ENCODE peak calls at places on chromosomes 16 and 17, in six cellular contexts. One of them, this sample, is unnamed.

GRCh38 chr16:58485184-58485887 is 14.6 kb upstream of the NDRG4 start:
- DNase-seq in mammary epithelial cell: no peak
- DNase-seq in GM23248: no peak
- DNase-seq in neural progenitor cell: no peak
- DNase-seq in H9: no peak
- DNase-seq in fibroblast of lung: no peak
- DNase-seq in this sample: no peak

GRCh38 chr16:67719778-67720144 is 645 bp upstream of the GFOD2 start:
- DNase-seq in mammary epithelial cell: peak; percentile 20
- DNase-seq in GM23248: peak; percentile 79
- DNase-seq in neural progenitor cell: peak; percentile 57
- DNase-seq in H9: no peak
- DNase-seq in fibroblast of lung: peak; percentile 67
- DNase-seq in this sample: no peak

GRCh38 chr16:72371307-72372081 is 199.5 kb upstream of the PMFBP1 start:
- DNase-seq in mammary epithelial cell: peak; percentile 16
- DNase-seq in GM23248: peak; percentile 50
- DNase-seq in neural progenitor cell: peak; percentile 83
- DNase-seq in H9: peak; percentile 75
- DNase-seq in fibroblast of lung: peak; percentile 72
- DNase-seq in this sample: no peak

GRCh38 chr16:84502075-84502474 is 2.4 kb downstream of the MEAK7 start:
- DNase-seq in mammary epithelial cell: no peak
- DNase-seq in GM23248: no peak
- DNase-seq in neural progenitor cell: no peak
- DNase-seq in H9: no peak
- DNase-seq in fibroblast of lung: no peak
- DNase-seq in this sample: no peak

GRCh38 chr16:1610841-1611653 is 825 bp downstream of the IFT140 start:
- DNase-seq in mammary epithelial cell: no peak
- DNase-seq in GM23248: peak; percentile 42
- DNase-seq in neural progenitor cell: no peak
- DNase-seq in H9: no peak
- DNase-seq in fibroblast of lung: peak; percentile 69
- DNase-seq in this sample: no peak

GRCh38 chr16:81843243-81843582 is 64.1 kb downstream of the PLCG2 start:
- DNase-seq in mammary epithelial cell: no peak
- DNase-seq in GM23248: peak; percentile 14
- DNase-seq in neural progenitor cell: no peak
- DNase-seq in H9: no peak
- DNase-seq in fibroblast of lung: no peak
- DNase-seq in this sample: no peak

GRCh38 chr16:89723279-89724250 is 2.2 kb downstream of the ZNF276 start:
- DNase-seq in mammary epithelial cell: peak; percentile 11
- DNase-seq in GM23248: peak; percentile 40
- DNase-seq in neural progenitor cell: no peak
- DNase-seq in H9: no peak
- DNase-seq in fibroblast of lung: peak; percentile 49
- DNase-seq in this sample: no peak

GRCh38 chr17:48001187-48001586 is 30.3 kb downstream of the CDK5RAP3 start:
- DNase-seq in mammary epithelial cell: no peak
- DNase-seq in GM23248: peak; percentile 54
- DNase-seq in neural progenitor cell: no peak
- DNase-seq in H9: no peak
- DNase-seq in fibroblast of lung: peak; percentile 25
- DNase-seq in this sample: no peak

GRCh38 chr16:66925322-66925840 is at the start of gene RRAD:
- DNase-seq in mammary epithelial cell: no peak
- DNase-seq in GM23248: peak; percentile 54
- DNase-seq in neural progenitor cell: peak; percentile 54
- DNase-seq in H9: peak; percentile 47
- DNase-seq in fibroblast of lung: peak; percentile 29
- DNase-seq in this sample: no peak

GRCh38 chr16:23134274-23134673 is 15.0 kb downstream of the USP31 start:
- DNase-seq in mammary epithelial cell: no peak
- DNase-seq in GM23248: no peak
- DNase-seq in neural progenitor cell: no peak
- DNase-seq in H9: no peak
- DNase-seq in fibroblast of lung: no peak
- DNase-seq in this sample: no peak

GRCh38 chr16:57614546-57615343 is 13.7 kb upstream of the ADGRG1 start:
- DNase-seq in mammary epithelial cell: no peak
- DNase-seq in GM23248: no peak
- DNase-seq in neural progenitor cell: no peak
- DNase-seq in H9: peak; percentile 11
- DNase-seq in fibroblast of lung: no peak
- DNase-seq in this sample: no peak

GRCh38 chr17:81164464-81165245 is 652 bp upstream of the PVALEF start:
- DNase-seq in mammary epithelial cell: no peak
- DNase-seq in GM23248: no peak
- DNase-seq in neural progenitor cell: peak; percentile 33
- DNase-seq in H9: no peak
- DNase-seq in fibroblast of lung: no peak
- DNase-seq in this sample: no peak

GRCh38 chr17:49521088-49521450 is 26.0 kb downstream of the NGFR start:
- DNase-seq in mammary epithelial cell: no peak
- DNase-seq in GM23248: no peak
- DNase-seq in neural progenitor cell: no peak
- DNase-seq in H9: peak; percentile 23
- DNase-seq in fibroblast of lung: no peak
- DNase-seq in this sample: no peak

DNA sequence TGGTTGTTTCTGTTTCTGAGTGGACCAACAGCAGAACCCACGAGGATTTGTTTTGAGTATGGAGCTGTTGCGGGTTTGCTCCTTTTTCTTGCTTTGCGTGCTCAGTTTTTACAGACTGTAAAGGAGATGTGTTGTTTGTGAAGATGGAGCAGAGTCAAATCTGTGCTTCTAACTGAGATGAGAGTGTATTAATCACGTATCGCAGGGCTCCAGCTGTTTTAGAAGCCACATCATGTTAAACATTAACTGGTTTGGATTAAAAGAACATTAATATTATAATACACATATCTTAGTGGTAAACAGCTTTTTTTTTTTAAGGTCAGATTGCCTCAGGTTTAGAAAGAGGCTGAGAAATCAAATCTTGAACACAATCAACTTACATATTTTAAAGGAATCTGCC is 69.4 kb downstream of the YPEL2 start:
- DNase-seq in mammary epithelial cell: no peak
- DNase-seq in GM23248: peak; percentile 37
- DNase-seq in neural progenitor cell: no peak
- DNase-seq in H9: no peak
- DNase-seq in fibroblast of lung: no peak
- DNase-seq in this sample: no peak
- H2AFZ ChIP-seq in mammary epithelial cell: no peak overlapping the region
- H2AFZ ChIP-seq in GM23248: peak overlapping the region; percentile 89
- H2AFZ ChIP-seq in neural progenitor cell: no peak overlapping the region
- H2AFZ ChIP-seq in H9: no peak overlapping the region
- H2AFZ ChIP-seq in fibroblast of lung: peak overlapping the region; percentile 11
- H2AFZ ChIP-seq in this sample: no peak overlapping the region

DNA sequence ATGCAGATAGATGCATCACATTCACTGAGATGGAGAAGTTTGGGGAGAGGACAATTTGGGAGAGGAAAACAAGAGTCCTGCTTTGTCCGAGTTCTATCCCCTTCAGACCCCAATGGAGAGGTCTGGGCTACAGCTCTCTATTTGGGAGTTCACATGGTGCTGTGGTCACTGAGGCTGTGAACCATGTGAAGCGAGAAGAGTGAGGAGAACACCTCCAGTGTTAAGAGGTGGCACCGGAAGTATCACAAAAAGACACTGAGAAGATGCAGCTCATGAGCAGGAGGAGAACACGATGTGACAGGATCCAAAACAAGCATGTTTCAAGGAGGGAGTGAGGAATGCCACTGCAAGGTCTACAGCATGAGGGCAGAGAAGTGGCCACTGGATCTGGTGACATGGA is 39.7 kb downstream of the PIK3R5 start:
- DNase-seq in mammary epithelial cell: no peak
- DNase-seq in GM23248: no peak
- DNase-seq in neural progenitor cell: no peak
- DNase-seq in H9: peak; percentile 14
- DNase-seq in fibroblast of lung: no peak
- DNase-seq in this sample: no peak
- H3K9me3 ChIP-seq in mammary epithelial cell: peaks cover 19% of the 10 kb centered on the region
- H3K9me3 ChIP-seq in GM23248: peaks cover 6% of the 10 kb centered on the region
- H3K9me3 ChIP-seq in neural progenitor cell: peaks cover 4% of the 10 kb centered on the region
- H3K9me3 ChIP-seq in H9: peaks cover 12% of the 10 kb centered on the region
- H3K9me3 ChIP-seq in fibroblast of lung: no peaks in the 10 kb centered on the region
- H3K9me3 ChIP-seq in this sample: peaks cover 10% of the 10 kb centered on the region

DNA sequence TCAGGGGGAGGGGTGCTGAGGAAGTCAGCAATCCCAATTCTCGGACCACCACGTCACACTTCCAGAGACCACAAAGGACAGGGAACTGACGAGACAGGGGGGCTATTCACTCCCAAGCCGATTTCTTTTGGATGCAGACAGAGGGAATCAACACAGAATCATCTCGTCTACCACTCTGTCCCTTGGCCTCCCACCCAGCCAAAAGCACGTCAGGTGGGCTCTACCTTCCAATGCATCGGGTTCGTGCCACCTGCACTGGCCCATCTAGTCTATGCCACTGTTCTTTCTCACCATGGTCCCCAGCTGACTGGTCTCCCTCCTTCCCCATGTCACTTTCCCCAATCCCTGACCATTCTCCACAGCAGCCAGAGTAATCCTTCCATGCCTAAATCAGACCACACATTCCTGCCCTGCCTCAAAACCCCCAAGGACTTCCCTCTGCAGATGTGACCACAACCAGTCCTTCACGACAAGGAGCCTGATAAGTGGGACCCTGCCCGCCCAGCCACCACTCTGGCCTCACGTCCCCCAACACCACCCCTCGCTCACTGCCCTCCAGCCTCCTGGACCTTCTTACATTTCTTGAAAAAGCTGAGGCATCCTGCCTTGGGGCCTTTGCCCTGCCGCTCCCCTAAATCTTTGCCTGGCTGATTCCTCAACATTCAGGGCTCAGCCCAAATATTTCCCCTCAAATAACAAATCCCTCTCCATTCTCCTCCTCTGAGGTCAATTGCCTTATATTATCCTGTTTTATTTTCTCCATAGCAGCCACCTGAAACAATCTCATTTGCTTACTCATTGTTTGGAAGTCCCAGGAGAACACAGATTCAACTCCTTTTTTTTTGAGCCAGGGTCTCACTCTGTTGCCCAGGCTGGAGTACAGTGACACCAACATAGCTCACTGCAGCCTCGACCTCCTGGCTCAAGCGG is 70.4 kb downstream of the IL21R start:
- DNase-seq in mammary epithelial cell: no peak
- DNase-seq in GM23248: no peak
- DNase-seq in neural progenitor cell: no peak
- DNase-seq in H9: no peak
- DNase-seq in fibroblast of lung: peak; percentile 25
- DNase-seq in this sample: no peak
- H3K9ac ChIP-seq in mammary epithelial cell: no peak overlapping the region
- H3K9ac ChIP-seq in GM23248: no peak overlapping the region
- H3K9ac ChIP-seq in neural progenitor cell: no peak overlapping the region
- H3K9ac ChIP-seq in H9: no peak overlapping the region
- H3K9ac ChIP-seq in fibroblast of lung: no peak overlapping the region
- H3K9ac ChIP-seq in this sample: no peak overlapping the region

GRCh38 chr17:1852327-1852726 is 22.5 kb downstream of the RPA1 start:
- DNase-seq in mammary epithelial cell: no peak
- DNase-seq in GM23248: no peak
- DNase-seq in neural progenitor cell: no peak
- DNase-seq in H9: no peak
- DNase-seq in fibroblast of lung: no peak
- DNase-seq in this sample: no peak

GRCh38 chr17:1843947-1844346 is 14.1 kb downstream of the RPA1 start:
- DNase-seq in mammary epithelial cell: no peak
- DNase-seq in GM23248: no peak
- DNase-seq in neural progenitor cell: no peak
- DNase-seq in H9: no peak
- DNase-seq in fibroblast of lung: no peak
- DNase-seq in this sample: no peak

DNA sequence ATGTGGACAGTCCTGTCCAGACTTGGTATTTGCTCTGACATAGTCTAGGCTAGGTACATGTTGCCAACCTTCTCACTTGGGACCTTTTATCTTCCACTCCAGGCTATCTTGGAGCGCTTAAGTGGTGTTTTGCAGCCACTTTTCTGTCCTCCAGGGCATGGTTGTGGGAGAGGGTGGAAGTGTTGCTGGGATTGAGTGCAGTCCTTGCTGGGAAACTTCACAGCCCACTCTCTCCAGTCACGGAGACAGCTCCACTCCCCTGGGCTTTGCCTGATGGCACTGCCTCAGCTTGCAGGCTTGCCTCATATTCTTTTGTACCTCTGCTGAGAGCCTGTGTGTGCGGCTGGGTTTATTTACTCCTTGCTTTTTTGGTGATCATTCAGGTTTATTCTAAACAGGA is 17.4 kb downstream of the RPA1 start:
- DNase-seq in mammary epithelial cell: no peak
- DNase-seq in GM23248: no peak
- DNase-seq in neural progenitor cell: no peak
- DNase-seq in H9: no peak
- DNase-seq in fibroblast of lung: no peak
- DNase-seq in this sample: no peak
- H2AFZ ChIP-seq in mammary epithelial cell: no peak overlapping the region
- H2AFZ ChIP-seq in GM23248: no peak overlapping the region
- H2AFZ ChIP-seq in neural progenitor cell: no peak overlapping the region
- H2AFZ ChIP-seq in H9: no peak overlapping the region
- H2AFZ ChIP-seq in fibroblast of lung: no peak overlapping the region
- H2AFZ ChIP-seq in this sample: no peak overlapping the region

GRCh38 chr16:12324152-12324551 is 347.6 kb downstream of the SNX29 start:
- DNase-seq in mammary epithelial cell: no peak
- DNase-seq in GM23248: peak; percentile 23
- DNase-seq in neural progenitor cell: no peak
- DNase-seq in H9: no peak
- DNase-seq in fibroblast of lung: no peak
- DNase-seq in this sample: no peak

GRCh38 chr16:12329246-12329995 is 352.9 kb downstream of the SNX29 start:
- DNase-seq in mammary epithelial cell: no peak
- DNase-seq in GM23248: no peak
- DNase-seq in neural progenitor cell: no peak
- DNase-seq in H9: no peak
- DNase-seq in fibroblast of lung: no peak
- DNase-seq in this sample: no peak

GRCh38 chr16:12330541-12330940 is 354.0 kb downstream of the SNX29 start:
- DNase-seq in mammary epithelial cell: no peak
- DNase-seq in GM23248: no peak
- DNase-seq in neural progenitor cell: no peak
- DNase-seq in H9: no peak
- DNase-seq in fibroblast of lung: no peak
- DNase-seq in this sample: no peak

GRCh38 chr16:12330977-12331376 is 354.4 kb downstream of the SNX29 start:
- DNase-seq in mammary epithelial cell: no peak
- DNase-seq in GM23248: peak; percentile 29
- DNase-seq in neural progenitor cell: no peak
- DNase-seq in H9: no peak
- DNase-seq in fibroblast of lung: no peak
- DNase-seq in this sample: no peak

GRCh38 chr16:12327971-12328726 is 351.6 kb downstream of the SNX29 start:
- DNase-seq in mammary epithelial cell: no peak
- DNase-seq in GM23248: no peak
- DNase-seq in neural progenitor cell: no peak
- DNase-seq in H9: no peak
- DNase-seq in fibroblast of lung: no peak
- DNase-seq in this sample: no peak
- H3K9me3 ChIP-seq in mammary epithelial cell: no peaks in the 10 kb centered on the region
- H3K9me3 ChIP-seq in GM23248: no peaks in the 10 kb centered on the region
- H3K9me3 ChIP-seq in neural progenitor cell: no peaks in the 10 kb centered on the region
- H3K9me3 ChIP-seq in H9: no peaks in the 10 kb centered on the region
- H3K9me3 ChIP-seq in fibroblast of lung: no peaks in the 10 kb centered on the region
- H3K9me3 ChIP-seq in this sample: no peaks in the 10 kb centered on the region

This sample was measured in keratinocyte.